ENCODE peak calls at places on chromosomes 7 and 10, in four cellular contexts. Y is T-helper 1 cell; Q is activated naive CD4-positive, alpha-beta T cell treated with anti-CD3 and anti-CD28 coated beads for 36 hours; V is hypothalamus. K is an unnamed sample.

GRCh38 chr10:76309744-76310441 is 878.5 kb downstream of the LRMDA start:
- DNase-seq in Y (no peak), Q (no peak), V (no peak), K (no peak)

GRCh38 chr7:99141756-99142726 is 1.9 kb downstream of the SMURF1 start:
- DNase-seq in Y (peak; percentile 59), Q (peak; percentile 78), V (no peak), K (peak; percentile 46)

GRCh38 chr10:112934193-112934592 is 15.9 kb upstream of the TCF7L2 start:
- DNase-seq in Y (no peak), Q (no peak), V (no peak), K (no peak)

GRCh38 chr10:70762441-70763177 is 22.6 kb downstream of the TBATA start:
- DNase-seq in Y (no peak), Q (no peak), V (no peak), K (no peak)

GRCh38 chr10:71397340-71398212 is 856 bp downstream of the CDH23 start:
- DNase-seq in Y (no peak), Q (no peak), V (no peak), K (no peak)

GRCh38 chr7:100827330-100828226 is at the start of gene EPHB4:
- DNase-seq in Y (no peak), Q (peak; percentile 13), V (no peak), K (no peak)

GRCh38 chr10:14383266-14383665 is 52.5 kb upstream of the FRMD4A start:
- DNase-seq in Y (no peak), Q (no peak), V (no peak), K (no peak)

GRCh38 chr10:58740620-58741369 is 228.1 kb downstream of the BICC1 start:
- DNase-seq in Y (no peak), Q (no peak), V (no peak), K (no peak)

GRCh38 chr10:12566161-12567115 is 217.1 kb downstream of the CAMK1D start:
- DNase-seq in Y (no peak), Q (no peak), V (no peak), K (no peak)

GRCh38 chr10:15744217-15744865 is 24.6 kb upstream of the ITGA8 start:
- DNase-seq in Y (no peak), Q (peak; percentile 69), V (no peak), K (no peak)

GRCh38 chr10:111175786-111176185 is 99.0 kb downstream of the ADRA2A start:
- DNase-seq in Y (no peak), Q (no peak), V (no peak), K (no peak)

GRCh38 chr10:68756766-68757165 is 35.7 kb downstream of the CCAR1 start:
- DNase-seq in Y (no peak), Q (no peak), V (no peak), K (no peak)

GRCh38 chr10:97676770-97677581 is 10.1 kb downstream of the AVPI1 start:
- DNase-seq in Y (peak; percentile 29), Q (peak; percentile 48), V (no peak), K (peak; percentile 34)

GRCh38 chr10:29600067-29600466 is 34.7 kb downstream of the SVIL start:
- DNase-seq in Y (no peak), Q (no peak), V (no peak), K (no peak)

GRCh38 chr7:50119815-50120637 is 27.0 kb upstream of the ZPBP start:
- DNase-seq in Y (no peak), Q (peak; percentile 57), V (no peak), K (no peak)

GRCh38 chr7:17123020-17123419 is 175.4 kb upstream of the AHR start:
- DNase-seq in Y (no peak), Q (no peak), V (no peak), K (no peak)

GRCh38 chr7:33640732-33641131 is 264.6 kb upstream of the BMPER start:
- DNase-seq in Y (no peak), Q (no peak), V (no peak), K (no peak)

GRCh38 chr7:117715784-117716445 is 157.3 kb downstream of the CTTNBP2 start:
- DNase-seq in Y (no peak), Q (peak; percentile 25), V (no peak), K (no peak)

GRCh38 chr10:12252882-12253546 is 57.0 kb downstream of the CDC123 start:
- DNase-seq in Y (no peak), Q (peak; percentile 41), V (no peak), K (no peak)

GRCh38 chr7:130141161-130141857 is 63.9 kb downstream of the TMEM209 start:
- DNase-seq in Y (peak; percentile 28), Q (peak; percentile 71), V (no peak), K (no peak)

GRCh38 chr7:84412161-84412969 is 217.8 kb upstream of the SEMA3A start:
- DNase-seq in Y (no peak), Q (no peak), V (no peak), K (no peak)

GRCh38 chr7:117012284-117013174 is 59.2 kb downstream of the ST7 start:
- DNase-seq in Y (no peak), Q (peak; percentile 12), V (no peak), K (no peak)

K was measured in effector memory CD8-positive, alpha-beta T cell.